ENCODE peak calls at places on chromosomes 11 and 22, in five cellular contexts. R, M, C, Z and S are unnamed samples.

GRCh38 chr11:76736773-76737495 is 46.2 kb upstream of the TSKU start:
- DNase-seq in Z (no peak), C (no peak), R (no peak), M (no peak), S (no peak)

GRCh38 chr11:63536669-63537292 is at the start of gene PLAAT4:
- DNase-seq in C (peak), Z (no peak), M (no peak), R (peak), S (no peak)

GRCh38 chr11:27088353-27088752 is 47.7 kb downstream of the BBOX1 start:
- DNase-seq in R (no peak), Z (peak), C (no peak), M (no peak), S (peak)

GRCh38 chr22:22076937-22077703 is 94.5 kb upstream of the TOP3B start:
- DNase-seq in C (peak), Z (peak), R (peak), M (no peak), S (peak)

GRCh38 chr11:95296621-95297025 is 65.6 kb upstream of the SESN3 start:
- DNase-seq in C (no peak), M (no peak), Z (no peak), R (no peak), S (no peak)

GRCh38 chr11:9231848-9232177 is 33.3 kb downstream of the DENND5A start:
- DNase-seq in R (peak), M (no peak), Z (no peak), C (peak), S (no peak)

GRCh38 chr22:40567106-40567505 is 69.4 kb downstream of the MRTFA start:
- DNase-seq in C (peak), M (no peak), Z (peak), R (peak), S (peak)

GRCh38 chr11:107370390-107370789 is 87.2 kb downstream of the CWF19L2 start:
- DNase-seq in Z (no peak), M (no peak), C (peak), R (peak), S (peak)

GRCh38 chr11:110026823-110027626 is 66.2 kb upstream of the ZC3H12C start:
- DNase-seq in Z (no peak), M (no peak), C (no peak), R (no peak), S (no peak)

GRCh38 chr11:111010391-111011354 is 234.9 kb upstream of the POU2AF2 start:
- DNase-seq in Z (peak), C (no peak), R (no peak), M (no peak), S (peak)

GRCh38 chr11:118046964-118047700 is 29.7 kb upstream of the TMPRSS4 start:
- DNase-seq in R (no peak), Z (no peak), C (no peak), M (no peak), S (no peak)

GRCh38 chr11:73310076-73310475 is 2.0 kb downstream of the ARHGEF17 start:
- DNase-seq in M (no peak), C (no peak), Z (no peak), R (no peak), S (no peak)

GRCh38 chr22:23685205-23685784 is 5.5 kb upstream of the RGL4 start:
- DNase-seq in R (peak), Z (peak), C (peak), M (no peak), S (peak)

GRCh38 chr11:69558519-69558941 is 77.1 kb downstream of the LINC01488 start:
- DNase-seq in M (no peak), C (no peak), R (no peak), Z (no peak), S (no peak)

GRCh38 chr22:24421428-24421931 is 5.9 kb upstream of the ADORA2A start:
- DNase-seq in Z (no peak), M (peak), C (no peak), R (no peak), S (no peak)

GRCh38 chr11:68999093-68999747 is 13.8 kb downstream of the MRGPRF start:
- DNase-seq in R (no peak), C (no peak), M (no peak), Z (no peak), S (no peak)

GRCh38 chr11:126352934-126353801 is 2.3 kb upstream of the ST3GAL4 start:
- DNase-seq in C (peak), R (peak), Z (peak), M (no peak), S (peak)

GRCh38 chr11:95074806-95075563 is 8.3 kb downstream of the SRSF8 start:
- DNase-seq in R (peak), C (no peak), Z (peak), M (no peak), S (peak)

GRCh38 chr22:24969588-24970301 is 17.2 kb downstream of the KIAA1671 start:
- DNase-seq in R (no peak), C (peak), Z (no peak), M (no peak), S (no peak)

GRCh38 chr22:20605328-20605727 is 97.9 kb downstream of the MED15 start:
- DNase-seq in R (no peak), C (no peak), Z (no peak), M (no peak), S (no peak)

GRCh38 chr11:88553204-88553603 is 215.7 kb upstream of the CTSC start:
- DNase-seq in C (peak), Z (no peak), M (no peak), R (peak), S (no peak)

GRCh38 chr11:95255523-95256165 is 24.6 kb upstream of the SESN3 start:
- DNase-seq in C (no peak), Z (no peak), M (no peak), R (no peak), S (no peak)

GRCh38 chr11:17544181-17544622 is at the start of gene USH1C:
- DNase-seq in R (peak), C (no peak), Z (peak), M (peak), S (no peak)

GRCh38 chr22:17580461-17581031 is 17.2 kb downstream of the SLC25A18 start:
- DNase-seq in C (no peak), R (no peak), M (no peak), Z (no peak), S (no peak)

GRCh38 chr11:131744847-131745246 is 374.4 kb downstream of the NTM start:
- DNase-seq in R (peak), C (peak), Z (peak), M (no peak), S (peak)

GRCh38 chr11:13663631-13664071 is 4.8 kb upstream of the FAR1 start:
- DNase-seq in M (no peak), Z (peak), R (peak), C (peak), S (peak)

GRCh38 chr22:47163876-47164513 is 401.5 kb downstream of the TBC1D22A start:
- DNase-seq in C (no peak), Z (no peak), R (no peak), M (no peak), S (no peak)

GRCh38 chr11:128911239-128911638 is 20.1 kb downstream of the KCNJ5 start:
- DNase-seq in M (no peak), C (no peak), Z (no peak), R (no peak), S (no peak)

GRCh38 chr11:4040461-4040860 is 54.1 kb upstream of the RRM1 start:
- DNase-seq in C (no peak), M (no peak), Z (no peak), R (no peak), S (no peak)

GRCh38 chr11:26522912-26523610 is 49.0 kb downstream of the MUC15 start:
- DNase-seq in R (peak), Z (peak), M (no peak), C (peak), S (peak)

GRCh38 chr11:62489204-62489603 is 57.4 kb downstream of the AHNAK start:
- DNase-seq in R (peak), C (peak), Z (no peak), M (no peak), S (no peak)

GRCh38 chr22:29133603-29134133 is 60.8 kb downstream of the KREMEN1 start:
- DNase-seq in Z (no peak), R (no peak), M (no peak), C (no peak), S (no peak)

GRCh38 chr11:771617-772204 is 5.6 kb downstream of the GATD1 start:
- DNase-seq in R (no peak), M (no peak), C (no peak), Z (no peak), S (no peak)

GRCh38 chr11:12111482-12112149 is 1.2 kb downstream of the MICAL2 start:
- DNase-seq in C (peak), M (no peak), R (no peak), Z (no peak), S (no peak)

GRCh38 chr11:12112731-12113130 is 2.3 kb downstream of the MICAL2 start:
- DNase-seq in Z (no peak), R (no peak), M (no peak), C (no peak), S (no peak)

GRCh38 chr11:12112150-12112520 is 1.7 kb downstream of the MICAL2 start:
- DNase-seq in C (no peak), M (no peak), Z (no peak), R (no peak), S (no peak)

GRCh38 chr11:12114487-12115033 is 4.2 kb downstream of the MICAL2 start:
- DNase-seq in R (no peak), Z (no peak), M (no peak), C (no peak), S (no peak)

DNA sequence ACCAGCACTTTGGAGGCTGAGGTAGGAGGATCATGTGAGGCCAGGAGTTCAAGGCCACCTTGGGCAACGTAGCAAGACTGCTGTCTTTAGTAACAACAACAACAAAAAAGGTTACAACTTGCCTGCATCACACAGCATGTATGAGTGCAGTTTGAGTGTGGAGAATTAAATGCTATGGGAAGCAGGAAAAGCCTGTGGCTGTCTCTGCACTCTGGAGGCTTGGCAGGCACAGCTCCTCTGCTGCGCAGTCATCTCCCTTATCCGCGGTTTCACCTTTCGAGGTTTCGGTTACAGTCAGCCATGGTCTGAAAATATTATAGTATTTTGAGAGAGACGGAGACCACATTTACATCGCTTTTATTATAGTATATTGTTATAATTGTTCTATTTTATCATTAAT is 2.9 kb downstream of the MICAL2 start:
- DNase-seq in M (no peak), Z (no peak), C (no peak), R (no peak), S (no peak)
- H3K4me3 ChIP-seq in M (no peak), Z (no peak), C (peak), R (no peak), S (no peak)

GRCh38 chr11:104222464-104222863 is 58.5 kb upstream of the PDGFD start:
- DNase-seq in M (no peak), Z (no peak), R (no peak), C (peak), S (no peak)
- TF ChIP-seq CTCF in M (no peak), Z (no peak), R (no peak), C (no peak), S (no peak)

DNA sequence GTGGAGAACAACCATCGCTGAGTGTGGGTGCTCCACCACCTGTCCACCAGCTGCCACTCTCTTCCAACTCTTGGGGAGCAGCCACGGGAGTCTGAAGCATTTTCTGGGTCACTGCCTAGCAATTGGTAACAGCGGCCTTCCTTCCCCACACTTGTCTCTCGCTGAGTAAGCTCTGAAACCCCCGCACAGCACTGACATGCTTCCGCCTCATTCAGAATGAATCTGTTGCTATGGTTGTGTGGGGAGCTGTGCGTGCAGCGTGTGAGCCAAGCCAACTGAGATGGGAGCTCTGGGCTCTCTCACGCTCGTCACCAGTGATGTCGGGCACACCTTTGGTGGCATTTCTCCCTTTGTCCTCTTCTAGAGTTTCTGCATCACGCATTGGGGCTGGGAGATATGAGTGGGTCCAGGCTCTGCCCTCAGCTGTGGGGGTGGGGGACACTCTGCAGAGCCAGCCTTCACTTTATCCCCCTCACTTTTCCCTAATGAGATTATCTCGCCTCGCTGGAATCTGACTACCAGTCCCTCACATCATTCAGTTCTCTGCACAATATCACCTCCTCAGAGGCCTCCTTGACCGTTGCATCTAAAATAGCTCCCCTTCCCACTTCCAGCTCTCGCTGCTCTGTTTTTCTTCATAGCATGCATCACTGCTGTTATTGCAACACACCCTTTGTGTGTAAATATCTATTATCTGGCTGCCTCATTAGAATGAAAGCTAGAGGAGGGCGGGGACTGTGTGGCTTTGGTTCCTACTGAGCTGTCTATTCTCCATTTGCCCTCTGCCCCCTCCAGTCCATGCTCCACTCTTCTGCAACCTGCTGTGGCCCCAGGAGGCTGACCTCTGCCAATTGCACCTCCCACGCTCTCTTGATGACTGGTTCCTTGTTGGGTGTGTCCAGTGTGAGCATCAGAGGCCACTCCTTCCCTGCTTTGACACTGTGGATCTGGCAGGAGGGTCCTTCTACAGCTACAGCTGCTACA is 569.9 kb upstream of the CADM1 start:
- DNase-seq in R (no peak), M (no peak), C (no peak), Z (no peak), S (peak)
- H3K4me3 ChIP-seq in R (no peak), M (no peak), C (no peak), Z (no peak), S (no peak)

DNA sequence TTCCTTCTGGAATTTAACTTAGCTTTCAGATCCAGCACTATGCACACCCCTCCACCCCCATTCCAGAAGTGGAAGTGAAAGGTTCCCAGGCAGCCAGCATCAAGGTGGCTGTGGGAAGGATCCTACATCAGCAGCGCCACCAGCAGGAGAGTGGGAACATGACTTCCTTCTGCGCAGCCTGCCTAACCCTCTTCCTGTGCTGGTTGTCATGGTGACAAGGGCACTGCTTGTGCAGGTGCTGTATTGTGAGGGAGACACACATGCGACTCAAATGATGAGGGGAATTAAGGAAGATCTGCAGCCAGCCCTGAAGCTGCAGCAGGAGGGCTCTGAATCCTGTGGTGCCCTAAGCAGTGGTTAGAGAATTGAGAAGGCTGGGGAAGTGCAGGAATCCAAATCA is 904.4 kb upstream of the API5 start:
- DNase-seq in C (no peak), M (no peak), R (no peak), Z (no peak), S (no peak)
- TF ChIP-seq CTCF in C (no peak), M (no peak), R (no peak), Z (no peak), S (no peak)

GRCh38 chr22:45320326-45320976 is 10.7 kb downstream of the FAM118A start:
- DNase-seq in M (no peak), Z (no peak), C (peak), R (no peak), S (peak)

GRCh38 chr22:45319319-45319675 is 9.6 kb downstream of the FAM118A start:
- DNase-seq in M (no peak), C (peak), Z (no peak), R (peak), S (no peak)

GRCh38 chr22:45317551-45318167 is 7.9 kb downstream of the FAM118A start:
- DNase-seq in Z (peak), R (peak), C (peak), M (no peak), S (peak)

GRCh38 chr22:45318168-45318557 is 8.4 kb downstream of the FAM118A start:
- DNase-seq in Z (peak), M (no peak), R (peak), C (peak), S (peak)

GRCh38 chr22:45318558-45319318 is 9.0 kb downstream of the FAM118A start:
- DNase-seq in M (no peak), R (no peak), Z (no peak), C (peak), S (no peak)
- H3K4me3 ChIP-seq in M (no peak), R (no peak), Z (no peak), C (peak), S (no peak)

GRCh38 chr11:42145311-42145710 is 685.9 kb upstream of the LRRC4C start:
- DNase-seq in C (no peak), M (no peak), Z (no peak), R (no peak), S (no peak)
- TF ChIP-seq CTCF in C (no peak), M (no peak), Z (no peak), R (no peak), S (no peak)

GRCh38 chr22:46091277-46091977 is 58.9 kb upstream of the PPARA start:
- DNase-seq in M (no peak), Z (no peak), C (peak), R (no peak), S (no peak)

GRCh38 chr22:46090631-46091201 is 59.6 kb upstream of the PPARA start:
- DNase-seq in Z (no peak), R (peak), M (no peak), C (peak), S (peak)

GRCh38 chr22:46088541-46089311 is 61.6 kb upstream of the PPARA start:
- DNase-seq in Z (no peak), M (no peak), C (peak), R (peak), S (no peak)

GRCh38 chr22:46089426-46090041 is 60.8 kb upstream of the PPARA start:
- DNase-seq in R (no peak), C (no peak), Z (no peak), M (no peak), S (no peak)

GRCh38 chr22:46090051-46090591 is 60.2 kb upstream of the PPARA start:
- DNase-seq in C (peak), R (no peak), Z (no peak), M (no peak), S (no peak)
- H3K4me3 ChIP-seq in C (peak), R (no peak), Z (no peak), M (no peak), S (no peak)

GRCh38 chr22:49008682-49009235 is 818.9 kb downstream of the BRD1 start:
- DNase-seq in C (no peak), Z (no peak), M (no peak), R (no peak), S (no peak)
- TF ChIP-seq CTCF in C (no peak), Z (no peak), M (no peak), R (no peak), S (no peak)